ENCODE peak calls at places on chromosomes 5 and 9, in six cellular contexts. One of them, this sample, is unnamed.

GRCh38 chr5:83109380-83109779 is 32.0 kb downstream of the XRCC4 start:
- DNase-seq in adrenal gland: no peak
- DNase-seq in PC-3: no peak
- DNase-seq in HepG2: no peak
- DNase-seq in fibroblast of mammary gland: no peak
- DNase-seq in dorsolateral prefrontal cortex: no peak
- DNase-seq in this sample: no peak

GRCh38 chr5:6781711-6782110 is 68.5 kb downstream of the TENT4A start:
- DNase-seq in adrenal gland: no peak
- DNase-seq in PC-3: peak; percentile 65
- DNase-seq in HepG2: no peak
- DNase-seq in fibroblast of mammary gland: peak; percentile 32
- DNase-seq in dorsolateral prefrontal cortex: no peak
- DNase-seq in this sample: no peak

GRCh38 chr9:116286287-116286686 is 132.7 kb downstream of the PAPPA start:
- DNase-seq in adrenal gland: no peak
- DNase-seq in PC-3: no peak
- DNase-seq in HepG2: no peak
- DNase-seq in fibroblast of mammary gland: no peak
- DNase-seq in dorsolateral prefrontal cortex: no peak
- DNase-seq in this sample: no peak

GRCh38 chr9:124770359-124771020 is 621 bp downstream of the NR6A1 start:
- DNase-seq in adrenal gland: peak; percentile 48
- DNase-seq in PC-3: no peak
- DNase-seq in HepG2: no peak
- DNase-seq in fibroblast of mammary gland: no peak
- DNase-seq in dorsolateral prefrontal cortex: no peak
- DNase-seq in this sample: peak; percentile 42

GRCh38 chr9:133768371-133768858 is 30.3 kb upstream of the SARDH start:
- DNase-seq in adrenal gland: peak; percentile 17
- DNase-seq in PC-3: no peak
- DNase-seq in HepG2: no peak
- DNase-seq in fibroblast of mammary gland: no peak
- DNase-seq in dorsolateral prefrontal cortex: peak; percentile 26
- DNase-seq in this sample: peak; percentile 18

GRCh38 chr5:14305045-14305444 is 161.9 kb downstream of the TRIO start:
- DNase-seq in adrenal gland: peak; percentile 74
- DNase-seq in PC-3: peak; percentile 22
- DNase-seq in HepG2: no peak
- DNase-seq in fibroblast of mammary gland: peak; percentile 91
- DNase-seq in dorsolateral prefrontal cortex: no peak
- DNase-seq in this sample: no peak

GRCh38 chr9:94757158-94757557 is 30.7 kb downstream of the AOPEP start:
- DNase-seq in adrenal gland: no peak
- DNase-seq in PC-3: no peak
- DNase-seq in HepG2: no peak
- DNase-seq in fibroblast of mammary gland: peak; percentile 46
- DNase-seq in dorsolateral prefrontal cortex: no peak
- DNase-seq in this sample: no peak

GRCh38 chr5:180807654-180808414 is 5.2 kb upstream of the MGAT1 start:
- DNase-seq in adrenal gland: peak; percentile 12
- DNase-seq in PC-3: no peak
- DNase-seq in HepG2: no peak
- DNase-seq in fibroblast of mammary gland: peak; percentile 56
- DNase-seq in dorsolateral prefrontal cortex: no peak
- DNase-seq in this sample: no peak

GRCh38 chr9:4837126-4837767 is 44.5 kb downstream of the RCL1 start:
- DNase-seq in adrenal gland: no peak
- DNase-seq in PC-3: no peak
- DNase-seq in HepG2: peak; percentile 30
- DNase-seq in fibroblast of mammary gland: peak; percentile 85
- DNase-seq in dorsolateral prefrontal cortex: no peak
- DNase-seq in this sample: no peak

GRCh38 chr5:160133071-160133917 is 14.0 kb upstream of the PWWP2A start:
- DNase-seq in adrenal gland: peak; percentile 63
- DNase-seq in PC-3: no peak
- DNase-seq in HepG2: no peak
- DNase-seq in fibroblast of mammary gland: peak; percentile 82
- DNase-seq in dorsolateral prefrontal cortex: no peak
- DNase-seq in this sample: no peak

GRCh38 chr9:35269919-35270318 is 108.1 kb downstream of the UNC13B start:
- DNase-seq in adrenal gland: no peak
- DNase-seq in PC-3: no peak
- DNase-seq in HepG2: no peak
- DNase-seq in fibroblast of mammary gland: no peak
- DNase-seq in dorsolateral prefrontal cortex: no peak
- DNase-seq in this sample: no peak

GRCh38 chr9:101465330-101465915 is 29.8 kb upstream of the ALDOB start:
- DNase-seq in adrenal gland: peak; percentile 34
- DNase-seq in PC-3: peak; percentile 67
- DNase-seq in HepG2: peak; percentile 69
- DNase-seq in fibroblast of mammary gland: peak; percentile 80
- DNase-seq in dorsolateral prefrontal cortex: no peak
- DNase-seq in this sample: peak; percentile 64

GRCh38 chr5:138725153-138725884 is 27.9 kb upstream of the CTNNA1 start:
- DNase-seq in adrenal gland: no peak
- DNase-seq in PC-3: peak; percentile 91
- DNase-seq in HepG2: peak; percentile 57
- DNase-seq in fibroblast of mammary gland: peak; percentile 83
- DNase-seq in dorsolateral prefrontal cortex: peak; percentile 66
- DNase-seq in this sample: peak; percentile 82

GRCh38 chr5:37773809-37774208 is 66.0 kb downstream of the GDNF start:
- DNase-seq in adrenal gland: no peak
- DNase-seq in PC-3: no peak
- DNase-seq in HepG2: no peak
- DNase-seq in fibroblast of mammary gland: no peak
- DNase-seq in dorsolateral prefrontal cortex: no peak
- DNase-seq in this sample: no peak

GRCh38 chr5:1125030-1125357 is 13.1 kb upstream of the SLC12A7 start:
- DNase-seq in adrenal gland: peak; percentile 59
- DNase-seq in PC-3: no peak
- DNase-seq in HepG2: no peak
- DNase-seq in fibroblast of mammary gland: peak; percentile 48
- DNase-seq in dorsolateral prefrontal cortex: no peak
- DNase-seq in this sample: no peak

GRCh38 chr5:89097103-89097502 is 214.1 kb upstream of the MEF2C start:
- DNase-seq in adrenal gland: no peak
- DNase-seq in PC-3: no peak
- DNase-seq in HepG2: no peak
- DNase-seq in fibroblast of mammary gland: no peak
- DNase-seq in dorsolateral prefrontal cortex: no peak
- DNase-seq in this sample: no peak

GRCh38 chr9:92954078-92954861 is 6.9 kb downstream of the FGD3 start:
- DNase-seq in adrenal gland: peak; percentile 45
- DNase-seq in PC-3: peak; percentile 91
- DNase-seq in HepG2: no peak
- DNase-seq in fibroblast of mammary gland: peak; percentile 6
- DNase-seq in dorsolateral prefrontal cortex: no peak
- DNase-seq in this sample: no peak

GRCh38 chr5:173196133-173196952 is 38.7 kb downstream of the NKX2-5 start:
- DNase-seq in adrenal gland: no peak
- DNase-seq in PC-3: no peak
- DNase-seq in HepG2: peak; percentile 82
- DNase-seq in fibroblast of mammary gland: no peak
- DNase-seq in dorsolateral prefrontal cortex: no peak
- DNase-seq in this sample: no peak

GRCh38 chr5:4189317-4189716 is 593.7 kb downstream of the IRX1 start:
- DNase-seq in adrenal gland: no peak
- DNase-seq in PC-3: no peak
- DNase-seq in HepG2: no peak
- DNase-seq in fibroblast of mammary gland: no peak
- DNase-seq in dorsolateral prefrontal cortex: no peak
- DNase-seq in this sample: no peak

GRCh38 chr5:83368317-83368716 is 103.2 kb upstream of the VCAN start:
- DNase-seq in adrenal gland: no peak
- DNase-seq in PC-3: peak; percentile 92
- DNase-seq in HepG2: no peak
- DNase-seq in fibroblast of mammary gland: peak; percentile 98
- DNase-seq in dorsolateral prefrontal cortex: no peak
- DNase-seq in this sample: no peak

GRCh38 chr9:105413486-105414068 is 34.3 kb upstream of the FSD1L start:
- DNase-seq in adrenal gland: no peak
- DNase-seq in PC-3: peak; percentile 37
- DNase-seq in HepG2: peak; percentile 47
- DNase-seq in fibroblast of mammary gland: peak; percentile 66
- DNase-seq in dorsolateral prefrontal cortex: no peak
- DNase-seq in this sample: no peak

GRCh38 chr9:97388721-97389238 is 23.1 kb upstream of the TDRD7 start:
- DNase-seq in adrenal gland: no peak
- DNase-seq in PC-3: peak; percentile 51
- DNase-seq in HepG2: no peak
- DNase-seq in fibroblast of mammary gland: no peak
- DNase-seq in dorsolateral prefrontal cortex: no peak
- DNase-seq in this sample: no peak

GRCh38 chr9:138008081-138008841 is 130.7 kb downstream of the CACNA1B start:
- DNase-seq in adrenal gland: no peak
- DNase-seq in PC-3: no peak
- DNase-seq in HepG2: no peak
- DNase-seq in fibroblast of mammary gland: peak; percentile 5
- DNase-seq in dorsolateral prefrontal cortex: peak; percentile 32
- DNase-seq in this sample: no peak

GRCh38 chr9:494764-495163 is 280.1 kb downstream of the DOCK8 start:
- DNase-seq in adrenal gland: no peak
- DNase-seq in PC-3: no peak
- DNase-seq in HepG2: peak; percentile 28
- DNase-seq in fibroblast of mammary gland: no peak
- DNase-seq in dorsolateral prefrontal cortex: no peak
- DNase-seq in this sample: no peak

GRCh38 chr9:87557996-87558395 is 60.3 kb downstream of the DAPK1 start:
- DNase-seq in adrenal gland: peak; percentile 55
- DNase-seq in PC-3: no peak
- DNase-seq in HepG2: no peak
- DNase-seq in fibroblast of mammary gland: peak; percentile 58
- DNase-seq in dorsolateral prefrontal cortex: no peak
- DNase-seq in this sample: no peak

GRCh38 chr9:122128432-122129343 is 30.9 kb downstream of the NDUFA8 start:
- DNase-seq in adrenal gland: no peak
- DNase-seq in PC-3: no peak
- DNase-seq in HepG2: no peak
- DNase-seq in fibroblast of mammary gland: no peak
- DNase-seq in dorsolateral prefrontal cortex: no peak
- DNase-seq in this sample: no peak

GRCh38 chr9:133008824-133009223 is 22.0 kb upstream of the GTF3C5 start:
- DNase-seq in adrenal gland: no peak
- DNase-seq in PC-3: no peak
- DNase-seq in HepG2: no peak
- DNase-seq in fibroblast of mammary gland: no peak
- DNase-seq in dorsolateral prefrontal cortex: no peak
- DNase-seq in this sample: no peak

GRCh38 chr9:107178302-107178701 is 104.8 kb upstream of the RAD23B start:
- DNase-seq in adrenal gland: no peak
- DNase-seq in PC-3: peak; percentile 43
- DNase-seq in HepG2: no peak
- DNase-seq in fibroblast of mammary gland: peak; percentile 38
- DNase-seq in dorsolateral prefrontal cortex: no peak
- DNase-seq in this sample: no peak

GRCh38 chr5:161369032-161369431 is 177.5 kb downstream of the GABRB2 start:
- DNase-seq in adrenal gland: no peak
- DNase-seq in PC-3: no peak
- DNase-seq in HepG2: no peak
- DNase-seq in fibroblast of mammary gland: no peak
- DNase-seq in dorsolateral prefrontal cortex: no peak
- DNase-seq in this sample: no peak

GRCh38 chr9:126480810-126481209 is 132.9 kb upstream of the LMX1B start:
- DNase-seq in adrenal gland: no peak
- DNase-seq in PC-3: no peak
- DNase-seq in HepG2: no peak
- DNase-seq in fibroblast of mammary gland: no peak
- DNase-seq in dorsolateral prefrontal cortex: no peak
- DNase-seq in this sample: no peak

GRCh38 chr9:126483468-126484056 is 130.2 kb upstream of the LMX1B start:
- DNase-seq in adrenal gland: no peak
- DNase-seq in PC-3: no peak
- DNase-seq in HepG2: no peak
- DNase-seq in fibroblast of mammary gland: no peak
- DNase-seq in dorsolateral prefrontal cortex: no peak
- DNase-seq in this sample: no peak

GRCh38 chr9:126481862-126482261 is 131.9 kb upstream of the LMX1B start:
- DNase-seq in adrenal gland: no peak
- DNase-seq in PC-3: no peak
- DNase-seq in HepG2: no peak
- DNase-seq in fibroblast of mammary gland: no peak
- DNase-seq in dorsolateral prefrontal cortex: no peak
- DNase-seq in this sample: no peak

GRCh38 chr9:126479515-126479914 is 134.2 kb upstream of the LMX1B start:
- DNase-seq in adrenal gland: no peak
- DNase-seq in PC-3: no peak
- DNase-seq in HepG2: no peak
- DNase-seq in fibroblast of mammary gland: no peak
- DNase-seq in dorsolateral prefrontal cortex: no peak
- DNase-seq in this sample: no peak

GRCh38 chr9:126482361-126483044 is 131.2 kb upstream of the LMX1B start:
- DNase-seq in adrenal gland: peak; percentile 71
- DNase-seq in PC-3: no peak
- DNase-seq in HepG2: no peak
- DNase-seq in fibroblast of mammary gland: no peak
- DNase-seq in dorsolateral prefrontal cortex: peak; percentile 77
- DNase-seq in this sample: no peak
- TF ChIP-seq CTCF in adrenal gland: no peak
- TF ChIP-seq CTCF in PC-3: no peak
- TF ChIP-seq CTCF in HepG2: no peak
- TF ChIP-seq CTCF in fibroblast of mammary gland: no peak
- TF ChIP-seq CTCF in dorsolateral prefrontal cortex: no peak
- TF ChIP-seq CTCF in this sample: no peak

GRCh38 chr9:74773886-74774479 is 113.7 kb downstream of the TRPM6 start:
- DNase-seq in adrenal gland: peak; percentile 88
- DNase-seq in PC-3: peak; percentile 81
- DNase-seq in HepG2: peak; percentile 63
- DNase-seq in fibroblast of mammary gland: peak; percentile 79
- DNase-seq in dorsolateral prefrontal cortex: peak; percentile 91
- DNase-seq in this sample: peak; percentile 37
- TF ChIP-seq CTCF in adrenal gland: peak; percentile 78
- TF ChIP-seq CTCF in PC-3: peak; percentile 86
- TF ChIP-seq CTCF in HepG2: peak; percentile 87
- TF ChIP-seq CTCF in fibroblast of mammary gland: peak; percentile 87
- TF ChIP-seq CTCF in dorsolateral prefrontal cortex: peak; percentile 99
- TF ChIP-seq CTCF in this sample: peak; percentile 34

GRCh38 chr9:118170032-118170955 is 466.1 kb downstream of the TLR4 start:
- DNase-seq in adrenal gland: peak; percentile 60
- DNase-seq in PC-3: peak; percentile 31
- DNase-seq in HepG2: peak; percentile 7
- DNase-seq in fibroblast of mammary gland: peak; percentile 52
- DNase-seq in dorsolateral prefrontal cortex: peak; percentile 74
- DNase-seq in this sample: peak; percentile 58
- TF ChIP-seq CTCF in adrenal gland: peak; percentile 51
- TF ChIP-seq CTCF in PC-3: peak; percentile 57
- TF ChIP-seq CTCF in HepG2: peak; percentile 51
- TF ChIP-seq CTCF in fibroblast of mammary gland: peak; percentile 67
- TF ChIP-seq CTCF in dorsolateral prefrontal cortex: peak; percentile 87
- TF ChIP-seq CTCF in this sample: peak; percentile 76

DNA sequence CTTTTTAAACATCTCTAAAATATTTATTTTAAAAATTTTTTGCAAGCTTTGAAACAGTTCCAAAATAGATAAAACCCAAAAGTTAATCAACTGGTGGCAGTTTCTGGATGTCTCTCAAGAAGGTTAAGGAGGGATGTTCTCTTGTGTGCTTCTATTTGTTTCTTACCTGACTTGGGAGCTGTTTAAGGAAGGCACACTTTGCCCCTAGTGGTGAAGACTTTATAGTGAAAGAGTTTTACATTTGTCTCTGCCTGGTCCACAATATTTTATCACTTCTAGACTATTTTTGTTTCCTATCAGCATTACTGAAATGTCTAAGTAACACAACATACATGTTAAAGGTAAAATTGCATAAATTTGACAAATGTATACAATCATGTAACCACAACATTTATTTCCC is 552.8 kb downstream of the SEMA5A start:
- DNase-seq in adrenal gland: no peak
- DNase-seq in PC-3: peak; percentile 65
- DNase-seq in HepG2: no peak
- DNase-seq in fibroblast of mammary gland: peak; percentile 34
- DNase-seq in dorsolateral prefrontal cortex: no peak
- DNase-seq in this sample: no peak
- TF ChIP-seq CTCF in adrenal gland: no peak
- TF ChIP-seq CTCF in PC-3: peak; percentile 89
- TF ChIP-seq CTCF in HepG2: no peak
- TF ChIP-seq CTCF in fibroblast of mammary gland: peak; percentile 51
- TF ChIP-seq CTCF in dorsolateral prefrontal cortex: peak; percentile 21
- TF ChIP-seq CTCF in this sample: peak; percentile 67

This sample was measured in Caco-2.